ENCODE peak calls at places on chromosomes 3 and 15, in ten cellular contexts. L, U, W, X, O, C, F, R, Z and M are unnamed samples.

GRCh38 chr15:92580521-92580920 is 75.1 kb downstream of the FAM174B start:
- DNase-seq in L (no peak), U (no peak), W (no peak), X (no peak), O (no peak), C (no peak), F (no peak), R (no peak), Z (no peak), M (no peak)

GRCh38 chr3:74426571-74426970 is 187.9 kb downstream of the CNTN3 start:
- DNase-seq in L (no peak), U (no peak), W (no peak), X (no peak), O (no peak), C (no peak), F (no peak), R (no peak), Z (peak), M (no peak)

GRCh38 chr3:131561511-131561910 is 58.7 kb upstream of the MRPL3 start:
- DNase-seq in L (no peak), U (no peak), W (no peak), X (no peak), O (no peak), C (no peak), F (no peak), R (no peak), Z (no peak), M (no peak)

GRCh38 chr3:181030948-181031347 is 41.4 kb upstream of the DNAJC19 start:
- DNase-seq in L (no peak), U (no peak), W (no peak), X (no peak), O (no peak), C (no peak), F (no peak), R (no peak), Z (no peak), M (no peak)

GRCh38 chr3:183050706-183051105 is 48.6 kb downstream of the MCCC1 start:
- DNase-seq in L (no peak), U (no peak), W (no peak), X (no peak), O (no peak), C (no peak), F (no peak), R (no peak), Z (no peak), M (no peak)

GRCh38 chr3:107848516-107848915 is 242.3 kb downstream of the CD47 start:
- DNase-seq in L (no peak), U (no peak), W (no peak), X (no peak), O (no peak), C (no peak), F (no peak), R (no peak), Z (no peak), M (no peak)

GRCh38 chr3:187778726-187779125 is 33.5 kb upstream of the BCL6 start:
- DNase-seq in L (no peak), U (no peak), W (no peak), X (no peak), O (no peak), C (no peak), F (no peak), R (no peak), Z (no peak), M (no peak)

GRCh38 chr3:38588276-38588971 is 61.1 kb downstream of the SCN5A start:
- DNase-seq in L (no peak), U (no peak), W (no peak), X (no peak), O (no peak), C (no peak), F (no peak), R (no peak), Z (no peak), M (peak)

GRCh38 chr3:80696280-80696679 is 928.5 kb upstream of the ROBO1 start:
- DNase-seq in L (no peak), U (no peak), W (no peak), X (no peak), O (no peak), C (no peak), F (no peak), R (no peak), Z (no peak), M (no peak)

GRCh38 chr3:46578973-46579755 is 13.1 kb upstream of the LRRC2 start:
- DNase-seq in L (no peak), U (no peak), W (no peak), X (no peak), O (no peak), C (no peak), F (no peak), R (no peak), Z (no peak), M (no peak)

GRCh38 chr15:89632563-89633430 is 22.5 kb downstream of the KIF7 start:
- DNase-seq in L (no peak), U (no peak), W (no peak), X (no peak), O (no peak), C (no peak), F (no peak), R (no peak), Z (no peak), M (no peak)

GRCh38 chr3:135918600-135918999 is 46.9 kb upstream of the PPP2R3A start:
- DNase-seq in L (peak), U (no peak), W (no peak), X (no peak), O (no peak), C (no peak), F (no peak), R (no peak), Z (no peak), M (no peak)

GRCh38 chr3:195458188-195458800 is 15.5 kb upstream of the ACAP2 start:
- DNase-seq in L (peak), U (no peak), W (no peak), X (no peak), O (no peak), C (no peak), F (no peak), R (no peak), Z (no peak), M (no peak)

GRCh38 chr15:25415217-25415616 is 23.6 kb downstream of the UBE3A start:
- DNase-seq in L (no peak), U (no peak), W (no peak), X (no peak), O (no peak), C (no peak), F (no peak), R (no peak), Z (no peak), M (no peak)

GRCh38 chr3:159560214-159561004 is 428.2 kb upstream of the IL12A start:
- DNase-seq in L (no peak), U (no peak), W (no peak), X (no peak), O (peak), C (no peak), F (no peak), R (no peak), Z (no peak), M (peak)

GRCh38 chr3:46632792-46633191 is 20.5 kb downstream of the FAM240A start:
- DNase-seq in L (no peak), U (no peak), W (no peak), X (no peak), O (no peak), C (no peak), F (no peak), R (no peak), Z (no peak), M (peak)

GRCh38 chr15:44727462-44728231 is 8.7 kb upstream of the TRIM69 start:
- DNase-seq in L (peak), U (no peak), W (no peak), X (no peak), O (no peak), C (no peak), F (no peak), R (no peak), Z (no peak), M (no peak)

GRCh38 chr15:76024021-76024768 is 12.0 kb upstream of the NRG4 start:
- DNase-seq in L (no peak), U (no peak), W (no peak), X (no peak), O (no peak), C (no peak), F (no peak), R (no peak), Z (no peak), M (no peak)